ENCODE peak calls at places on chromosome 20, in nine cellular contexts. B, S, G, R, D, C, J, F and N are unnamed samples.

GRCh38 chr20:50575869-50576720 is 65.9 kb downstream of the PTPN1 start:
- DNase-seq in D (no peak), S (peak), B (peak), J (no peak), G (no peak), R (peak), F (peak), C (peak), N (peak)

GRCh38 chr20:13670160-13670559 is 31.4 kb upstream of the TASP1 start:
- DNase-seq in R (no peak), J (no peak), D (no peak), B (no peak), G (no peak), C (no peak), S (no peak), F (no peak), N (no peak)

GRCh38 chr20:35909176-35909575 is 45.1 kb downstream of the SCAND1 start:
- DNase-seq in S (no peak), C (no peak), G (no peak), D (no peak), J (no peak), R (no peak), F (no peak), B (no peak), N (no peak)

GRCh38 chr20:36298795-36299339 is 7.3 kb upstream of the DLGAP4 start:
- DNase-seq in S (no peak), J (no peak), G (no peak), F (no peak), B (no peak), C (no peak), D (no peak), R (peak), N (no peak)

GRCh38 chr20:9409981-9410380 is 104.4 kb upstream of the LAMP5 start:
- DNase-seq in R (no peak), J (no peak), C (no peak), D (peak), S (peak), B (peak), F (peak), G (peak), N (no peak)

GRCh38 chr20:45363611-45364492 is 896 bp downstream of the SYS1 start:
- DNase-seq in J (no peak), C (peak), R (no peak), F (no peak), G (no peak), D (no peak), B (no peak), S (no peak), N (no peak)

GRCh38 chr20:6665161-6665560 is 102.3 kb upstream of the BMP2 start:
- DNase-seq in J (no peak), B (no peak), C (no peak), D (no peak), R (no peak), G (no peak), F (no peak), S (no peak), N (no peak)

GRCh38 chr20:34074101-34074760 is 37.8 kb downstream of the EIF2S2 start:
- DNase-seq in J (no peak), G (no peak), S (no peak), R (no peak), F (peak), C (no peak), B (peak), D (no peak), N (no peak)

GRCh38 chr20:17227669-17228623 is 1.1 kb downstream of the PCSK2 start:
- DNase-seq in D (no peak), B (no peak), J (no peak), C (no peak), G (no peak), S (no peak), F (no peak), R (peak), N (no peak)

GRCh38 chr20:33372993-33373441 is 28.3 kb downstream of the CDK5RAP1 start:
- DNase-seq in R (no peak), G (no peak), C (no peak), S (no peak), D (no peak), J (no peak), F (no peak), B (no peak), N (no peak)

GRCh38 chr20:33437141-33437911 is 6.2 kb downstream of the SNTA1 start:
- DNase-seq in B (no peak), R (no peak), D (no peak), J (no peak), G (no peak), S (peak), F (peak), C (no peak), N (peak)

GRCh38 chr20:32484221-32485125 is 100.7 kb downstream of the NOL4L start:
- DNase-seq in G (no peak), S (no peak), C (no peak), R (no peak), B (no peak), F (peak), J (no peak), D (no peak), N (no peak)

GRCh38 chr20:32037929-32038328 is 14.1 kb upstream of the HCK start:
- DNase-seq in C (no peak), J (no peak), F (peak), R (no peak), G (peak), D (peak), B (no peak), S (no peak), N (no peak)

GRCh38 chr20:1491891-1492642 is 847 bp upstream of the SIRPB2 start:
- DNase-seq in C (peak), S (no peak), J (no peak), F (no peak), D (no peak), R (no peak), B (no peak), G (no peak), N (no peak)

GRCh38 chr20:45306431-45306982 is at the start of gene RBPJL:
- DNase-seq in R (no peak), F (peak), G (no peak), B (no peak), S (no peak), D (no peak), J (no peak), C (no peak), N (no peak)

GRCh38 chr20:48186915-48187314 is 401.6 kb upstream of the SULF2 start:
- DNase-seq in C (no peak), F (no peak), B (no peak), J (no peak), S (no peak), R (no peak), D (no peak), G (no peak), N (no peak)

GRCh38 chr20:61967300-61967699 is 98.4 kb downstream of the TAF4 start:
- DNase-seq in B (no peak), J (no peak), F (no peak), G (no peak), S (no peak), D (no peak), C (no peak), R (no peak), N (no peak)

GRCh38 chr20:48797275-48797825 is 30.4 kb downstream of the PREX1 start:
- DNase-seq in S (no peak), J (no peak), D (no peak), F (no peak), B (no peak), G (no peak), C (no peak), R (peak), N (peak)

GRCh38 chr20:48422242-48422960 is 405.4 kb downstream of the PREX1 start:
- DNase-seq in D (no peak), R (no peak), J (no peak), F (no peak), G (no peak), B (no peak), S (no peak), C (no peak), N (no peak)